ENCODE peak calls at places on chromosomes 12 and 14, in six cellular contexts. E, H, F, U, Y and I are unnamed samples.
A peak's percentile ranks its signal among the peaks of the same experiment; 100 is the strongest.

GRCh38 chr12:69024413-69024812 is 91.4 kb upstream of the CPM start:
- DNase-seq in E (peak; percentile 84), Y (no peak), U (no peak), H (peak; percentile 33), F (no peak), I (no peak)

GRCh38 chr14:56004323-56004722 is 113.9 kb upstream of the PELI2 start:
- DNase-seq in E (no peak), F (no peak), U (no peak), H (no peak), Y (no peak), I (no peak)

GRCh38 chr12:102879144-102879763 is 37.8 kb downstream of the PAH start:
- DNase-seq in H (peak; percentile 79), F (no peak), U (no peak), Y (peak; percentile 15), E (no peak), I (peak; percentile 2)

GRCh38 chr12:46657416-46658411 is 168.1 kb downstream of the SLC38A4 start:
- DNase-seq in F (no peak), Y (no peak), H (no peak), E (no peak), U (no peak), I (no peak)

GRCh38 chr14:101116486-101117130 is 213.1 kb upstream of the RTL1 start:
- DNase-seq in F (no peak), H (no peak), E (no peak), U (peak; percentile 8), Y (no peak), I (no peak)

GRCh38 chr12:116551952-116552749 is 7.0 kb upstream of the MAP1LC3B2 start:
- DNase-seq in E (no peak), U (no peak), H (peak; percentile 43), Y (no peak), F (no peak), I (no peak)

GRCh38 chr12:95429172-95429510 is 44.8 kb upstream of the METAP2 start:
- DNase-seq in Y (no peak), E (no peak), H (no peak), U (no peak), F (no peak), I (no peak)

GRCh38 chr12:116015525-116015924 is 262.0 kb downstream of the MED13L start:
- DNase-seq in E (no peak), U (no peak), H (peak; percentile 20), F (no peak), Y (peak; percentile 43), I (peak; percentile 55)

GRCh38 chr12:56520025-56520810 is 1.4 kb upstream of the RBMS2 start:
- DNase-seq in E (no peak), U (no peak), F (no peak), H (no peak), Y (no peak), I (no peak)

GRCh38 chr14:96630281-96630680 is 128.1 kb downstream of the PAPOLA start:
- DNase-seq in H (no peak), E (no peak), F (no peak), Y (no peak), U (no peak), I (no peak)